ENCODE peak calls at places on chromosomes 11 and 22, in four cellular contexts. C is H9, M is IMR-90, E is H1. F is an unnamed sample.

GRCh38 chr11:124769804-124770774 is 8.0 kb upstream of the ESAM start:
- DNase-seq in C (no peak), M (peak), E (no peak), F (peak)

GRCh38 chr11:130407978-130408377 is 20.4 kb downstream of the ADAMTS8 start:
- DNase-seq in C (no peak), M (peak), E (no peak), F (no peak)

GRCh38 chr11:70816156-70816678 is 417.9 kb downstream of the CTTN start:
- DNase-seq in C (no peak), M (no peak), E (no peak), F (no peak)

GRCh38 chr11:66136752-66137123 is 66.7 kb downstream of the PACS1 start:
- DNase-seq in C (no peak), M (peak), E (no peak), F (no peak)

GRCh38 chr11:58334708-58335107 is 24.2 kb downstream of the OR5B17 start:
- DNase-seq in C (no peak), M (peak), E (no peak), F (peak)

GRCh38 chr11:10355257-10355661 is 50.4 kb downstream of the ADM start:
- DNase-seq in C (no peak), M (no peak), E (no peak), F (no peak)

GRCh38 chr11:3905080-3905953 is 49.9 kb downstream of the STIM1 start:
- DNase-seq in C (no peak), M (peak), E (no peak), F (peak)

GRCh38 chr22:37416806-37417205 is 10.5 kb downstream of the ELFN2 start:
- DNase-seq in C (no peak), M (no peak), E (no peak), F (no peak)

GRCh38 chr22:22769434-22770279 is 118.0 kb upstream of the IGLL5 start:
- DNase-seq in C (no peak), M (no peak), E (no peak), F (no peak)

GRCh38 chr22:20418211-20418788 is 19.3 kb downstream of the SCARF2 start:
- DNase-seq in C (peak), M (peak), E (no peak), F (peak)

GRCh38 chr11:71294846-71295600 is 42.6 kb upstream of the SHANK2 start:
- DNase-seq in C (no peak), M (no peak), E (no peak), F (no peak)

GRCh38 chr11:99316761-99317475 is 296.2 kb downstream of the CNTN5 start:
- DNase-seq in C (no peak), M (no peak), E (no peak), F (no peak)

GRCh38 chr11:108693852-108694251 is 29.0 kb downstream of the DDX10 start:
- DNase-seq in C (no peak), M (peak), E (no peak), F (no peak)

GRCh38 chr11:112097734-112098528 is 11.3 kb downstream of the SDHD start:
- DNase-seq in C (no peak), M (no peak), E (no peak), F (no peak)

GRCh38 chr22:29032014-29032475 is 29.6 kb downstream of the C22orf31 start:
- DNase-seq in C (no peak), M (no peak), E (no peak), F (peak)

GRCh38 chr11:72309074-72309598 is 65.2 kb upstream of the PHOX2A start:
- DNase-seq in C (no peak), M (no peak), E (no peak), F (no peak)

GRCh38 chr11:117334896-117335295 is 7.2 kb downstream of the CEP164 start:
- DNase-seq in C (no peak), M (no peak), E (no peak), F (no peak)

GRCh38 chr22:27318516-27318915 is 483.0 kb downstream of the MN1 start:
- DNase-seq in C (peak), M (peak), E (no peak), F (peak)

GRCh38 chr11:19352736-19353110 is 112.0 kb upstream of the E2F8 start:
- DNase-seq in C (no peak), M (no peak), E (no peak), F (no peak)

GRCh38 chr22:40029189-40029890 is 34.6 kb downstream of the FAM83F start:
- DNase-seq in C (no peak), M (no peak), E (no peak), F (no peak)

GRCh38 chr11:12008790-12009616 is 577 bp upstream of the DKK3 start:
- DNase-seq in C (peak), M (peak), E (no peak), F (peak)

GRCh38 chr22:38572065-38572464 is 2.1 kb upstream of the DMC1 start:
- DNase-seq in C (no peak), M (peak), E (no peak), F (peak)

GRCh38 chr22:40107244-40107643 is 70.5 kb upstream of the TNRC6B start:
- DNase-seq in C (no peak), M (no peak), E (no peak), F (no peak)

GRCh38 chr11:70725786-70726185 is 327.5 kb downstream of the CTTN start:
- DNase-seq in C (no peak), M (no peak), E (no peak), F (no peak)

GRCh38 chr11:33652001-33652400 is 48.6 kb downstream of the C11orf91 start:
- DNase-seq in C (no peak), M (peak), E (no peak), F (no peak)

GRCh38 chr11:126140932-126141291 is 70.5 kb downstream of the RPUSD4 start:
- DNase-seq in C (no peak), M (peak), E (no peak), F (no peak)

GRCh38 chr11:103794262-103794661 is 242.2 kb upstream of the DDI1 start:
- DNase-seq in C (no peak), M (no peak), E (no peak), F (no peak)

GRCh38 chr11:74925281-74925680 is 23.6 kb downstream of the XRRA1 start:
- DNase-seq in C (no peak), M (peak), E (no peak), F (no peak)

GRCh38 chr11:74927496-74927895 is 21.4 kb downstream of the XRRA1 start:
- DNase-seq in C (no peak), M (peak), E (no peak), F (no peak)

GRCh38 chr11:74926304-74927030 is 22.4 kb downstream of the XRRA1 start:
- DNase-seq in C (no peak), M (peak), E (no peak), F (no peak)

DNA sequence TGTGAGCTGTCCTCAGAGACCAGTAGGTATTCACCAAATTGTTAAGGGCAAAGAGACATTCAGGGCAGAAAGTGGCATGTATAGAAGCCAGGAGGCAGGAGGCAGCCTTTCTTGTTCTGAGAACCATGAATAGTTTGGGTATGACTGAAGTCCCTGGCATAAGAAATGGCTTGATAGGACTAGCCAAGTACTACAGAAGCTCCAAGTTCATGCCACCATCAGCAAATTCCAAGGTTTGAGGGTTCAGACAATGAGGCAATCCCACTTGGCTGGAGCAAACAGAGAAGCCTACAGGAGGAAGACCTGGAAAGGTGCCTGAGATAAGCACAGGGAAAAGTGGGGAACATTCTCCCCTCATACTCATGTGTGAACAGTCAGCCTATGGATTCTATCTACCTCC is 25.8 kb downstream of the XRRA1 start:
- DNase-seq in C (no peak), M (no peak), E (no peak), F (no peak)
- H3K4ac ChIP-seq in C (no peak), M (no peak), E (no peak), F (no peak)

GRCh38 chr11:47179655-47179991 is 2.9 kb upstream of the ARFGAP2 start:
- DNase-seq in C (peak), M (peak), E (no peak), F (peak)
- H2BK15ac ChIP-seq in C (no peak), M (no peak), E (no peak), F (no peak)

DNA sequence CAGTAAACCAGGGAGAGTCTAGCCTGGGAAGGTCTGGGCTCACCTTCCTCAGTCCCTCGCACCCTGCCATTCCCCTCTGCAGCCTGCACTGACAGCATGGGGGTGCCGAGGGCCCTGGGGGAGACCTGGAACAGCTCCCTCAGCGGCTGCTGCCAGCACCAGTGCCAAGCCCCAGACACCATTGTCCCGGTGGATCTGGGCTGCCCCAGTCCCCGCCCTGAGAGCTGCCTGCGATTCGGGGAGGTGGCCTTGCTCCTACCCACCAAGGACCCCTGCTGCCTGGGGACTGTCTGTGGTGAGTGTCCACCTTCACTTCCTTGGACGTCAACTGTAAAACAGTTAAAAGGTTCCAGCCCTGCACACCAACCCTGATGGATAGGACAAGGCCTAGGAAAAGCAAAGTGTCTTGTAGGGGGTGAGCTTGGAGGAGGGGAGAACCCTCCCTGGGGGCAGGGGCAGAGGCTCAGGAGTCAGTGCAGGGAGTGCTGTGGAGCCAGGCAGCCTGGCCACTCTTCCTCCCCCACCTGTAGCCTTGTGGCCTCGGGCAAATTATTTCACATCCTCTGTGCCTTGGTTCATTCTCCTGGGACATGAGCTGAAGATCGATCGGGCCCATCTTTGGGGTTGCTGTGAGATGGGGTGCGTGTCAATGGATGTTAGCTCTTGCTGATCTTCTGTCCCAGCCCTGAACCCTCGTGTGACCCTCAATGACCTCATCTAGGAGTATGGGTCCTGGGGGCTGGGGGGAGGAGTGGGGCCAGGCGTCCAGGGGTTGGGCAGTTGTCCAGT is 85.2 kb upstream of the MYOD1 start:
- DNase-seq in C (no peak), M (no peak), E (no peak), F (no peak)
- H3K56ac ChIP-seq in C (no peak), M (no peak), E (no peak), F (no peak)

GRCh38 chr22:50473855-50474671 is 772 bp downstream of the SBF1 start:
- DNase-seq in C (no peak), M (peak), E (no peak), F (no peak)

GRCh38 chr22:50476819-50477344 is 2.0 kb upstream of the SBF1 start:
- DNase-seq in C (no peak), M (no peak), E (no peak), F (no peak)

GRCh38 chr22:50477923-50478322 is 3.1 kb upstream of the SBF1 start:
- DNase-seq in C (no peak), M (no peak), E (no peak), F (no peak)

GRCh38 chr22:50474711-50475651 is at the start of gene SBF1:
- DNase-seq in C (peak), M (peak), E (no peak), F (peak)

DNA sequence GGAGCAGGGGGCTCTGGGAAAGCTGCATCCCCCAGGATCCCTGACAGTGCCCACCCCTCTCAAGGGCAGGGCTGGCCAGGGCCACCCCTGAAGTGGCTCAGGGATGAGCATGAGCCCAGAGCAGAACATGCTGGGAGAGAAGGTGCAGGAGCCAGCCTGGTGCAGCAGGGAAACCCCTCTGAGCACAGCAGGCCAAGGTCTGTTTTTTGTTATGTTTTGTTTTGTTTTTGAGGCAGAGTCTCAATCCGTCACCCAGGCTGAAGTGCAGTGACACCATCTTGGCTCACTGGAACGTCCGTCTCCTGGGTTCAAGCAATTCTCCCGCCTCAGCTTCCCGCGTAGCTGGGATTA is 792 bp upstream of the SBF1 start:
- DNase-seq in C (no peak), M (no peak), E (no peak), F (no peak)
- H3K4ac ChIP-seq in C (no peak), M (peak), E (peak), F (no peak)

GRCh38 chr11:68004551-68005335 is 846 bp upstream of the UNC93B1 start:
- DNase-seq in C (peak), M (no peak), E (no peak), F (no peak)

GRCh38 chr11:68006606-68007166 is 2.8 kb upstream of the UNC93B1 start:
- DNase-seq in C (no peak), M (no peak), E (no peak), F (no peak)

GRCh38 chr11:68002943-68003845 is 703 bp downstream of the UNC93B1 start:
- DNase-seq in C (peak), M (no peak), E (no peak), F (no peak)

GRCh38 chr11:68002575-68002942 is 1.3 kb downstream of the UNC93B1 start:
- DNase-seq in C (no peak), M (no peak), E (no peak), F (no peak)

GRCh38 chr11:68003846-68004550 is at the start of gene UNC93B1:
- DNase-seq in C (peak), M (peak), E (no peak), F (peak)
- H2BK15ac ChIP-seq in C (no peak), M (peak), E (peak), F (no peak)

GRCh38 chr11:91703042-91703441 is 521.6 kb upstream of the FAT3 start:
- DNase-seq in C (no peak), M (no peak), E (no peak), F (no peak)

GRCh38 chr11:91700854-91701253 is 523.8 kb upstream of the FAT3 start:
- DNase-seq in C (no peak), M (no peak), E (no peak), F (no peak)
- H3K56ac ChIP-seq in C (no peak), M (no peak), E (no peak), F (peak)

GRCh38 chr11:73760066-73760679 is 701 bp downstream of the RAB6A start:
- DNase-seq in C (peak), M (peak), E (no peak), F (peak)

GRCh38 chr11:73761403-73761945 is 600 bp upstream of the RAB6A start:
- DNase-seq in C (no peak), M (no peak), E (no peak), F (no peak)

GRCh38 chr11:73762732-73763131 is 1.9 kb upstream of the RAB6A start:
- DNase-seq in C (no peak), M (no peak), E (no peak), F (no peak)

GRCh38 chr11:73759520-73760065 is 1.3 kb downstream of the RAB6A start:
- DNase-seq in C (no peak), M (peak), E (no peak), F (peak)

GRCh38 chr11:73760680-73761402 is at the start of gene RAB6A:
- DNase-seq in C (peak), M (peak), E (peak), F (peak)
- H3K4ac ChIP-seq in C (no peak), M (peak), E (peak), F (peak)

GRCh38 chr22:31106651-31107205 is 640 bp downstream of the SELENOM start:
- DNase-seq in C (no peak), M (peak), E (no peak), F (no peak)
- H2BK15ac ChIP-seq in C (no peak), M (peak), E (no peak), F (no peak)

F was measured in mesendoderm.